ENCODE peak calls at places on chromosomes 11 and 22, in seven cellular contexts. One of them, this sample, is unnamed. For H3K9me3, the result is how much of the 10 kb centered on the place peaks cover.

GRCh38 chr11:65551572-65552398 is 6.4 kb downstream of the LTBP3 start:
- DNase-seq in left lung: no peak
- DNase-seq in upper lobe of left lung: peak
- DNase-seq in cardiac muscle cell: peak
- DNase-seq in aorta: no peak
- DNase-seq in right cardiac atrium: peak
- DNase-seq in spleen: peak
- DNase-seq in this sample: peak

GRCh38 chr11:124080319-124081001 is 34.8 kb upstream of the VWA5A start:
- DNase-seq in left lung: no peak
- DNase-seq in spleen: no peak
- DNase-seq in right cardiac atrium: no peak
- DNase-seq in upper lobe of left lung: no peak
- DNase-seq in aorta: no peak
- DNase-seq in cardiac muscle cell: no peak
- DNase-seq in this sample: no peak

GRCh38 chr22:20567371-20567847 is 60.0 kb downstream of the MED15 start:
- DNase-seq in left lung: no peak
- DNase-seq in cardiac muscle cell: no peak
- DNase-seq in spleen: peak
- DNase-seq in right cardiac atrium: no peak
- DNase-seq in upper lobe of left lung: no peak
- DNase-seq in aorta: peak
- DNase-seq in this sample: no peak

GRCh38 chr11:121517996-121518395 is 65.2 kb upstream of the SORL1-AS1 start:
- DNase-seq in left lung: no peak
- DNase-seq in spleen: no peak
- DNase-seq in upper lobe of left lung: no peak
- DNase-seq in right cardiac atrium: no peak
- DNase-seq in aorta: no peak
- DNase-seq in cardiac muscle cell: no peak
- DNase-seq in this sample: no peak

GRCh38 chr11:112128483-112129121 is 35.3 kb downstream of the IL18 start:
- DNase-seq in upper lobe of left lung: peak
- DNase-seq in right cardiac atrium: peak
- DNase-seq in cardiac muscle cell: no peak
- DNase-seq in left lung: peak
- DNase-seq in aorta: peak
- DNase-seq in spleen: no peak
- DNase-seq in this sample: no peak

GRCh38 chr11:6813651-6814050 is 14.2 kb upstream of the OR6A2 start:
- DNase-seq in upper lobe of left lung: no peak
- DNase-seq in aorta: no peak
- DNase-seq in right cardiac atrium: no peak
- DNase-seq in cardiac muscle cell: no peak
- DNase-seq in left lung: no peak
- DNase-seq in spleen: no peak
- DNase-seq in this sample: no peak

GRCh38 chr11:128190312-128190711 is 397.0 kb downstream of the ETS1 start:
- DNase-seq in upper lobe of left lung: no peak
- DNase-seq in spleen: no peak
- DNase-seq in cardiac muscle cell: no peak
- DNase-seq in left lung: no peak
- DNase-seq in right cardiac atrium: no peak
- DNase-seq in aorta: no peak
- DNase-seq in this sample: no peak

GRCh38 chr11:111571829-111572501 is 30.3 kb upstream of the SIK2 start:
- DNase-seq in right cardiac atrium: no peak
- DNase-seq in cardiac muscle cell: no peak
- DNase-seq in upper lobe of left lung: no peak
- DNase-seq in aorta: no peak
- DNase-seq in left lung: no peak
- DNase-seq in spleen: no peak
- DNase-seq in this sample: no peak

GRCh38 chr11:36126703-36127102 is 162.5 kb downstream of the COMMD9 start:
- DNase-seq in aorta: no peak
- DNase-seq in left lung: no peak
- DNase-seq in upper lobe of left lung: no peak
- DNase-seq in cardiac muscle cell: no peak
- DNase-seq in right cardiac atrium: no peak
- DNase-seq in spleen: no peak
- DNase-seq in this sample: no peak

GRCh38 chr11:2927851-2928604 is 1.2 kb downstream of the PHLDA2 start:
- DNase-seq in upper lobe of left lung: no peak
- DNase-seq in spleen: peak
- DNase-seq in right cardiac atrium: peak
- DNase-seq in left lung: peak
- DNase-seq in cardiac muscle cell: no peak
- DNase-seq in aorta: peak
- DNase-seq in this sample: no peak

GRCh38 chr11:30914143-30914762 is 328.1 kb upstream of the MPPED2 start:
- DNase-seq in spleen: peak
- DNase-seq in aorta: peak
- DNase-seq in left lung: peak
- DNase-seq in right cardiac atrium: peak
- DNase-seq in cardiac muscle cell: peak
- DNase-seq in upper lobe of left lung: no peak
- DNase-seq in this sample: no peak

GRCh38 chr22:23789121-23789520 is 2.4 kb downstream of the SMARCB1 start:
- DNase-seq in right cardiac atrium: no peak
- DNase-seq in left lung: no peak
- DNase-seq in upper lobe of left lung: no peak
- DNase-seq in cardiac muscle cell: no peak
- DNase-seq in spleen: peak
- DNase-seq in aorta: peak
- DNase-seq in this sample: no peak

GRCh38 chr11:20355221-20356219 is 8.0 kb upstream of the HTATIP2 start:
- DNase-seq in upper lobe of left lung: no peak
- DNase-seq in cardiac muscle cell: peak
- DNase-seq in right cardiac atrium: no peak
- DNase-seq in aorta: no peak
- DNase-seq in left lung: no peak
- DNase-seq in spleen: no peak
- DNase-seq in this sample: no peak

GRCh38 chr22:38046070-38046748 is 11.0 kb upstream of the PICK1 start:
- DNase-seq in spleen: no peak
- DNase-seq in cardiac muscle cell: no peak
- DNase-seq in upper lobe of left lung: no peak
- DNase-seq in left lung: no peak
- DNase-seq in aorta: no peak
- DNase-seq in right cardiac atrium: peak
- DNase-seq in this sample: no peak

GRCh38 chr22:47334596-47334995 is 572.1 kb downstream of the TBC1D22A start:
- DNase-seq in spleen: no peak
- DNase-seq in upper lobe of left lung: no peak
- DNase-seq in left lung: no peak
- DNase-seq in cardiac muscle cell: no peak
- DNase-seq in aorta: no peak
- DNase-seq in right cardiac atrium: no peak
- DNase-seq in this sample: no peak

GRCh38 chr22:47335460-47335859 is 573.0 kb downstream of the TBC1D22A start:
- DNase-seq in left lung: no peak
- DNase-seq in aorta: no peak
- DNase-seq in right cardiac atrium: no peak
- DNase-seq in upper lobe of left lung: no peak
- DNase-seq in cardiac muscle cell: no peak
- DNase-seq in spleen: no peak
- DNase-seq in this sample: no peak

GRCh38 chr22:47333625-47334024 is 571.2 kb downstream of the TBC1D22A start:
- DNase-seq in right cardiac atrium: no peak
- DNase-seq in spleen: no peak
- DNase-seq in cardiac muscle cell: no peak
- DNase-seq in aorta: no peak
- DNase-seq in left lung: no peak
- DNase-seq in upper lobe of left lung: no peak
- DNase-seq in this sample: no peak

GRCh38 chr22:47335958-47336357 is 573.5 kb downstream of the TBC1D22A start:
- DNase-seq in cardiac muscle cell: no peak
- DNase-seq in spleen: no peak
- DNase-seq in upper lobe of left lung: no peak
- DNase-seq in right cardiac atrium: no peak
- DNase-seq in aorta: no peak
- DNase-seq in left lung: no peak
- DNase-seq in this sample: no peak

DNA sequence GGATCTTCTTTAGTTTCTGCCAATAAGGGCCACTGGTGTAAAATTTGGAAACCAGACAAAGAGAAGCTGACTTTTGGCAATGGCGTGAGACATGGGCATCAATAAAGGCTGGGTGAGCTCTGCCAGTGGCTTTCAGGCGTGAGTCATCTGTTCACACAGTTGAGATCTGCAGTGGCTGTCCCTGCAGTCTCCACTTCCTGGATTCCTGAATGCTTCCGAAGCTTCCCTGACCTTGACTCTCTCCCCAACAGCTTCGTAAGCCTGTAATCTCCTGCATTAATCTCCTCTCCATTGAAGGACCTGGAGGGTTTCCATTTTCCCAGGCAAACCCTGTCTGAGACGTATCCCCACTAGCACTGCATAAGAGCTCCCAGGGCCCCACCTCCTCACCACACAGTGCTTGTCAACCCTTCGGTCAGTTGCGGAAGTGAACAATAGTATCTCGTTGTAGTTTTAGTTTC is 574.7 kb downstream of the TBC1D22A start:
- DNase-seq in cardiac muscle cell: no peak
- DNase-seq in upper lobe of left lung: no peak
- DNase-seq in right cardiac atrium: no peak
- DNase-seq in spleen: no peak
- DNase-seq in aorta: no peak
- DNase-seq in left lung: no peak
- DNase-seq in this sample: no peak
- H3K9me3 ChIP-seq in cardiac muscle cell: under half
- H3K9me3 ChIP-seq in upper lobe of left lung: under half
- H3K9me3 ChIP-seq in right cardiac atrium: under half
- H3K9me3 ChIP-seq in spleen: under half
- H3K9me3 ChIP-seq in aorta: under half
- H3K9me3 ChIP-seq in left lung: under half
- H3K9me3 ChIP-seq in this sample: under half

GRCh38 chr11:87851234-87851633 is 324.0 kb downstream of the RAB38 start:
- DNase-seq in spleen: no peak
- DNase-seq in left lung: no peak
- DNase-seq in aorta: no peak
- DNase-seq in upper lobe of left lung: no peak
- DNase-seq in right cardiac atrium: no peak
- DNase-seq in cardiac muscle cell: no peak
- DNase-seq in this sample: no peak
- H3K9me3 ChIP-seq in spleen: under half
- H3K9me3 ChIP-seq in left lung: under half
- H3K9me3 ChIP-seq in aorta: under half
- H3K9me3 ChIP-seq in upper lobe of left lung: under half
- H3K9me3 ChIP-seq in right cardiac atrium: under half
- H3K9me3 ChIP-seq in cardiac muscle cell: under half
- H3K9me3 ChIP-seq in this sample: under half

DNA sequence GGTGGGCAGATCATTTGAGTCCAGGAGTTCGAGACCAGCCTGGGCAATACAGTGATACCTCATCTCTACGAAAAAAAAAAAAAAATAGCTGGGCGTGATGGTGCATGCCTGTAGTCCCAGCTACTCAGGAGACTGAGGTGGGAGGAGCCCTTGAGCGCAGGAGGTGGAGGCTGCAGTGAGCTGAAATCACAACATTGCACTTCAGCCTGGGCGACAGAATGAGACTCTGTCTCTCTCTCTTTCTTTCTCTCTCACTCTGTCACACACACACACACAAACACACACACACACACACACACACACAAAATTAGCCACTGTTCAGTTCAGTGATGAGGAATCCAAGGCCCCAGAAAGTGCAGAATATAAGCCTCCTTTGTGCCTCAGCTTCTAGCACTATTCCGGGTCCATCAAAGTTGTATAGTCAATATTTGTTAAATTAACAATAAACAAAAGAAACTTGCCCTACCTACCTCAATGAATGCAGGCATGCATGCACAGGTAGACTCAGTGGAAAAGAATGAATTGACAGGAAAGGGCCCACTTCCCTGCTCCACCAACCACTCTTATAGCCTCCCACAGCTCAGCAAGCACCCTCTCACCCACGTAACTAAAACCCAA is 3.9 kb upstream of the SMIM35 start:
- DNase-seq in spleen: no peak
- DNase-seq in upper lobe of left lung: no peak
- DNase-seq in right cardiac atrium: no peak
- DNase-seq in aorta: no peak
- DNase-seq in left lung: no peak
- DNase-seq in cardiac muscle cell: no peak
- DNase-seq in this sample: no peak
- H3K9me3 ChIP-seq in spleen: under half
- H3K9me3 ChIP-seq in upper lobe of left lung: under half
- H3K9me3 ChIP-seq in right cardiac atrium: under half
- H3K9me3 ChIP-seq in aorta: under half
- H3K9me3 ChIP-seq in left lung: under half
- H3K9me3 ChIP-seq in cardiac muscle cell: under half
- H3K9me3 ChIP-seq in this sample: under half

GRCh38 chr22:44608606-44609226 is 93.3 kb upstream of the PRR5 start:
- DNase-seq in upper lobe of left lung: no peak
- DNase-seq in aorta: peak
- DNase-seq in spleen: no peak
- DNase-seq in left lung: no peak
- DNase-seq in right cardiac atrium: peak
- DNase-seq in cardiac muscle cell: no peak
- DNase-seq in this sample: no peak

GRCh38 chr22:44609589-44609988 is 92.4 kb upstream of the PRR5 start:
- DNase-seq in upper lobe of left lung: no peak
- DNase-seq in cardiac muscle cell: no peak
- DNase-seq in right cardiac atrium: no peak
- DNase-seq in spleen: no peak
- DNase-seq in left lung: no peak
- DNase-seq in aorta: peak
- DNase-seq in this sample: no peak

GRCh38 chr22:44615146-44615545 is 86.9 kb upstream of the PRR5 start:
- DNase-seq in upper lobe of left lung: no peak
- DNase-seq in aorta: no peak
- DNase-seq in left lung: no peak
- DNase-seq in spleen: no peak
- DNase-seq in cardiac muscle cell: no peak
- DNase-seq in right cardiac atrium: no peak
- DNase-seq in this sample: no peak

GRCh38 chr22:44613196-44613595 is 88.8 kb upstream of the PRR5 start:
- DNase-seq in spleen: no peak
- DNase-seq in right cardiac atrium: no peak
- DNase-seq in cardiac muscle cell: no peak
- DNase-seq in aorta: no peak
- DNase-seq in upper lobe of left lung: no peak
- DNase-seq in left lung: no peak
- DNase-seq in this sample: no peak

DNA sequence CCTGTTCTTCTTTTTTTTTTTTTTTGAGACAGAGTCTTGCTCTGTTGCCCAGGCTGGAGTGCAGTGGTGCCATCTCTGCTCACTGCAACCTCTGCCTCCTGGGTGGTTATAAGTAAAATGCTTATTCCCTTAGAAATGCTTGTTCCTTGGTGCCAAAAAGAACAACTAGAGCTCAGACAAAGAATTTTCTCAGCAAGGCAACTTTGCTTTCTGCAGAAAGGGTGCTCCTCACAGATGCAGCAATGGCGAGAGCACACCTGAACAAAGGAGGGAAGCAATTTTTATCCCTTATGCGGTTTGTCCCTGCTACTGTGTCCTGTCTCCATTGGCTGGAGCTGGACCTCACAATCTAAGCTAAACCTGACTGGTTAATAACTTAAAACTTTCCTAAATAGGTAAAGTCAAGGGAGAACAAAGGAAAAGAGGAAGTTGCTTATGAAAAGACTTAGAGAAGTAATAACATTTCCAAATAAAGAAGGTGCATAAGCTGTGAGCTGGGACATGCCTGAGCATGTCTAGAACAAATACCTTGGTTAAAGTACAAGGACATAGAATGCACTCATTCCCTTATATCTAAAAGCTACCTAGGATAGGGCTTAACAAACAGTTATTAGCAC is 90.0 kb upstream of the PRR5 start:
- DNase-seq in aorta: no peak
- DNase-seq in upper lobe of left lung: no peak
- DNase-seq in left lung: no peak
- DNase-seq in spleen: peak
- DNase-seq in cardiac muscle cell: no peak
- DNase-seq in right cardiac atrium: no peak
- DNase-seq in this sample: no peak
- H3K9me3 ChIP-seq in aorta: under half
- H3K9me3 ChIP-seq in upper lobe of left lung: under half
- H3K9me3 ChIP-seq in left lung: half or more
- H3K9me3 ChIP-seq in spleen: half or more
- H3K9me3 ChIP-seq in cardiac muscle cell: under half
- H3K9me3 ChIP-seq in right cardiac atrium: under half
- H3K9me3 ChIP-seq in this sample: under half

This sample was measured in T-helper 17 cell.